ENCODE peak calls at places on chromosomes 2 and 18, in eight cellular contexts. V is K562, O is heart left ventricle, Q is adrenal gland, K is breast epithelium, I is Peyer's patch, E is sigmoid colon, T is uterus. A is an unnamed sample.

GRCh38 chr2:1553671-1554295 is 140.5 kb downstream of the TPO start:
- DNase-seq in O (no peak), K (peak), V (no peak), E (no peak), I (peak), Q (no peak), T (no peak), A (no peak)

GRCh38 chr18:37658894-37659293 is 93.3 kb upstream of the CELF4 start:
- DNase-seq in V (no peak), I (no peak), Q (no peak), O (no peak), K (no peak), T (no peak), E (no peak), A (no peak)

GRCh38 chr2:104249666-104250065 is 604.2 kb upstream of the POU3F3 start:
- DNase-seq in O (no peak), Q (no peak), E (no peak), T (no peak), V (no peak), I (no peak), K (no peak), A (no peak)

GRCh38 chr18:61628085-61628484 is 264.7 kb downstream of the RNF152 start:
- DNase-seq in E (no peak), K (no peak), Q (no peak), O (no peak), T (no peak), I (no peak), V (no peak), A (no peak)

GRCh38 chr2:134943540-134943939 is 24.9 kb downstream of the CCNT2 start:
- DNase-seq in V (no peak), O (no peak), K (no peak), E (no peak), Q (no peak), I (no peak), T (no peak), A (no peak)

GRCh38 chr2:86337235-86338099 is at the start of gene REEP1:
- DNase-seq in O (peak), Q (peak), I (peak), E (peak), T (no peak), K (no peak), V (no peak), A (peak)

GRCh38 chr18:61683856-61684255 is 209.0 kb downstream of the RNF152 start:
- DNase-seq in I (no peak), V (no peak), E (no peak), K (no peak), T (no peak), Q (no peak), O (no peak), A (no peak)

GRCh38 chr2:41774011-41774605 is 273.7 kb upstream of the PKDCC start:
- DNase-seq in I (no peak), O (no peak), V (no peak), T (no peak), K (no peak), Q (no peak), E (no peak), A (no peak)

GRCh38 chr2:160432633-160433032 is 61.0 kb downstream of the RBMS1 start:
- DNase-seq in V (no peak), Q (no peak), I (no peak), O (no peak), E (no peak), T (no peak), K (no peak), A (peak)

GRCh38 chr2:105405291-105405690 is 6.4 kb upstream of the FHL2 start:
- DNase-seq in E (no peak), T (no peak), O (no peak), I (no peak), Q (no peak), V (no peak), K (no peak), A (no peak)

GRCh38 chr2:171008550-171009205 is 79.6 kb downstream of the GORASP2 start:
- DNase-seq in Q (no peak), I (no peak), K (no peak), T (no peak), E (no peak), V (no peak), O (no peak), A (no peak)

GRCh38 chr2:197909377-197909776 is 105.0 kb downstream of the PLCL1 start:
- DNase-seq in Q (no peak), V (no peak), E (no peak), I (no peak), K (no peak), T (no peak), O (no peak), A (no peak)

DNA sequence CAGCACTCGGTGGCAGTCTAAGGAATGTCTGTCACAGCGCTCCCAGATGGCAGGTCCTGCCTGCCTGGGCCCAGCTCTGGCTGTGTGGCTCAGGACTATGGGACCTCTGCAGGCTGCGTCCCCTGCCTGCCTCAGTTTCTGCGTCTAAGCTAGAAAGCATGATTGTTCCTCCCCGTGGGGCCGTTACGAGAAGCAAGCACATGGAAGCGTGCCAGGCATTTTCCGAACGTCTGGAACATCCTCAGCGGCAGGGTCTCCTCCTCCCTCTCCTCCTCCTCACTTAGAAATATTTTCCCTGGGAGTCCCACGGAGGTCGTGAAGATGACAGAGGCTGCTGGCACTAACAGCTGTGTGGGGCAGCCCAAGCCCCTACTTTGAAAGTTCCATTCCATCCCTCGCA is 43.3 kb downstream of the LRRFIP1 start:
- DNase-seq in T (peak), O (peak), Q (no peak), V (no peak), I (no peak), K (no peak), E (peak), A (no peak)
- TF ChIP-seq POLR2A in T (no peak), O (no peak), Q (no peak), V (no peak), I (no peak), K (no peak), E (no peak), A (no peak)

DNA sequence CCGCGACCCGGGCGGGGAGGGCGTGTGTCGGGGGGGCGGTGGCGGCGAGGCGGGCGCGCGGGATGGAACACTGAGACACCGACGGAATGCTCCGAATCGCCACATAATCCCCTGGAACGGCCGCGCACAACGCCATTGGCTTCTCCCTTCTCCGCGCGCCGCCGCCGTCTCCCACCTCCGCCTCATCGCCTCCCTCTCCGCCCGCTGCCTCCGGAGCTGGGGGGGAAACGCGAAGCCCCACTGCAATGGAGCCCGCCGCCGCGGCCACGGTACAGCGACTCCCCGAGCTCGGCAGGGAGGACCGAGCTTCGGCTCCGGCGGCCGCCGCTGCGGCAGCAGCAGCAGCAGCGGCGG is at the start of gene PHLPP1:
- DNase-seq in O (no peak), E (no peak), V (no peak), K (no peak), Q (no peak), T (no peak), I (no peak), A (no peak)
- TF ChIP-seq POLR2A in O (peak), E (peak), V (peak), K (peak), Q (peak), T (peak), I (peak), A (no peak)

DNA sequence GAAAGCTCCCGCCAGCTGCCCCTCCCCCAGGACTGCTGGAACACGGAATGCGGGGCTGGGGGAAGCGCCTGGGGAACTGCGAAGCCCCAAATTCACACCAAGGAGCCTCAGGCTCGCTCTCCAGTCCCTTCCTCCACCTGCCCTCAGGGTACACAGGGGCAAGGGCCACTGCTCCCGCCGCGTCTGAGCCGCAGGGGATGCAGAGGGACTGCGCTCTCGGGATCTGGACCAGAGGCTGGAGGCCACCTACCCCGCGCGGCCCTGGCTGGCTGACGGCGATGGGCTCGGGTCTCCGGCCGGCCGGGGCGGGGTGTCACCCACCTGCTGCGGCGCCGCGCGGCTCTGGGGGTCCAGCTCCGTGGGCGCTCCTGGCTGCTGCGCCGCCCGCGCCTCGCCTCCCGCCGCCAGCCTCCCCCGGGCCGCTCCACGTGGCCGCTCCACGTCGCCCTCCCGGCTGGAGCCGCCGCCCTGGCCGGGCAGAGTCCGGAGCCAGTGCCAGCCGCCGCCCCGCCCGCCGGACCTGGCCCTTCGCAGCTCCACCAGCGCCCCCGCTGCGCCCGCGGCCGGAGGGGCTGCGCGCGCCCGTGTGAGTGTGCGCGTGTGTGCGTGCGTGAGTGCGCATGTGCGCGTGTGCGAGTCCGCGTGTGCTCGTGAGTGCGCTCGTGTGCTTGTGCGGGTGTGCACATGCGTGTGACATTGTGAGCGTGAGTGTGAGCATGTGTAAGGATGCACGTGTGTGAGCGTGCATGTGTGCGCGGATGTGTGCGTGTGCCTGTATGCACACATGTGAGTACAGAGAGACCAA is at the start of gene CGREF1:
- DNase-seq in T (no peak), E (no peak), O (no peak), I (peak), Q (no peak), V (no peak), K (no peak), A (peak)
- TF ChIP-seq POLR2A in T (no peak), E (no peak), O (no peak), I (no peak), Q (no peak), V (no peak), K (no peak), A (no peak)

GRCh38 chr18:31102941-31103340 is 720 bp upstream of the DSC2 start:
- DNase-seq in E (no peak), I (no peak), O (no peak), T (no peak), K (no peak), V (no peak), Q (no peak), A (no peak)

GRCh38 chr18:31101148-31102019 is 837 bp downstream of the DSC2 start:
- DNase-seq in V (peak), O (peak), K (peak), T (peak), E (peak), Q (peak), I (peak), A (peak)

GRCh38 chr18:31100598-31101147 is 1.5 kb downstream of the DSC2 start:
- DNase-seq in I (peak), Q (peak), O (peak), T (no peak), V (peak), K (peak), E (no peak), A (no peak)

GRCh38 chr18:31103423-31103822 is 1.2 kb upstream of the DSC2 start:
- DNase-seq in E (no peak), I (no peak), V (no peak), Q (no peak), K (no peak), O (no peak), T (no peak), A (no peak)

GRCh38 chr18:31102020-31102684 is at the start of gene DSC2:
- DNase-seq in E (no peak), T (no peak), Q (peak), V (peak), O (peak), I (peak), K (peak), A (peak)
- TF ChIP-seq POLR2A in E (no peak), T (no peak), Q (no peak), V (no peak), O (no peak), I (peak), K (no peak), A (no peak)

GRCh38 chr2:30150786-30151185 is 4.0 kb downstream of the YPEL5 start:
- DNase-seq in K (no peak), V (no peak), T (no peak), E (no peak), Q (no peak), O (no peak), I (no peak), A (no peak)

GRCh38 chr2:30148850-30149249 is 2.0 kb downstream of the YPEL5 start:
- DNase-seq in K (no peak), V (no peak), I (no peak), T (no peak), O (no peak), Q (no peak), E (no peak), A (no peak)

GRCh38 chr2:30147715-30148611 is 1.2 kb downstream of the YPEL5 start:
- DNase-seq in V (peak), O (peak), Q (peak), I (peak), K (peak), T (peak), E (peak), A (peak)

GRCh38 chr2:30149976-30150375 is 3.2 kb downstream of the YPEL5 start:
- DNase-seq in T (no peak), Q (no peak), I (no peak), V (no peak), O (no peak), E (no peak), K (no peak), A (no peak)

DNA sequence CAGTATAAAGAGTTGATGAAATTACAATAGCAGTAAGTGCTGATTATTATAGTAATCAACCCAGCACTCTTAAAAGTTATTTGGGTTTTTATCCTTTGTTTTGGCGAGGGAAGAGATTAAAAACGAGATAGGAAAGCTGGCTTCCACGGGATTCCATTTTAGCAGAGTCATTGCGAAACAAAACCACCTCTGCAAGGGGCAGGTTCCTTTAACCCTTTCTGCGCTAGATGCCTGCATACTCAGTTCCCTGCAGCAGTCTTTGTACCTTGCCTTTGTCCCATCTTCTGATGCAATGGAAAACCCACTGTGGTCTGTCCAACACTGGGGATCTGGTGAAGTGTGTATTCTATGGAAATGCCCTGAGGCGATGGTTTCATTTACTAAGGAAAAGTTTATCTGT is 2.7 kb downstream of the YPEL5 start:
- DNase-seq in E (no peak), Q (no peak), T (no peak), V (no peak), O (no peak), K (no peak), I (no peak), A (no peak)
- TF ChIP-seq POLR2A in E (no peak), Q (no peak), T (no peak), V (no peak), O (no peak), K (no peak), I (no peak), A (no peak)

GRCh38 chr18:2908946-2909335 is 62.1 kb downstream of the EMILIN2 start:
- DNase-seq in T (peak), O (no peak), I (no peak), K (no peak), V (no peak), E (no peak), Q (no peak), A (no peak)

GRCh38 chr18:2908166-2908945 is 61.5 kb downstream of the EMILIN2 start:
- DNase-seq in I (no peak), E (no peak), T (peak), Q (no peak), K (no peak), O (no peak), V (no peak), A (no peak)

GRCh38 chr18:2905802-2906521 is 59.2 kb downstream of the EMILIN2 start:
- DNase-seq in I (peak), Q (peak), T (peak), O (peak), K (no peak), V (no peak), E (peak), A (peak)

GRCh38 chr18:2907459-2908145 is 60.8 kb downstream of the EMILIN2 start:
- DNase-seq in E (no peak), Q (no peak), O (no peak), K (no peak), T (no peak), V (no peak), I (no peak), A (no peak)

DNA sequence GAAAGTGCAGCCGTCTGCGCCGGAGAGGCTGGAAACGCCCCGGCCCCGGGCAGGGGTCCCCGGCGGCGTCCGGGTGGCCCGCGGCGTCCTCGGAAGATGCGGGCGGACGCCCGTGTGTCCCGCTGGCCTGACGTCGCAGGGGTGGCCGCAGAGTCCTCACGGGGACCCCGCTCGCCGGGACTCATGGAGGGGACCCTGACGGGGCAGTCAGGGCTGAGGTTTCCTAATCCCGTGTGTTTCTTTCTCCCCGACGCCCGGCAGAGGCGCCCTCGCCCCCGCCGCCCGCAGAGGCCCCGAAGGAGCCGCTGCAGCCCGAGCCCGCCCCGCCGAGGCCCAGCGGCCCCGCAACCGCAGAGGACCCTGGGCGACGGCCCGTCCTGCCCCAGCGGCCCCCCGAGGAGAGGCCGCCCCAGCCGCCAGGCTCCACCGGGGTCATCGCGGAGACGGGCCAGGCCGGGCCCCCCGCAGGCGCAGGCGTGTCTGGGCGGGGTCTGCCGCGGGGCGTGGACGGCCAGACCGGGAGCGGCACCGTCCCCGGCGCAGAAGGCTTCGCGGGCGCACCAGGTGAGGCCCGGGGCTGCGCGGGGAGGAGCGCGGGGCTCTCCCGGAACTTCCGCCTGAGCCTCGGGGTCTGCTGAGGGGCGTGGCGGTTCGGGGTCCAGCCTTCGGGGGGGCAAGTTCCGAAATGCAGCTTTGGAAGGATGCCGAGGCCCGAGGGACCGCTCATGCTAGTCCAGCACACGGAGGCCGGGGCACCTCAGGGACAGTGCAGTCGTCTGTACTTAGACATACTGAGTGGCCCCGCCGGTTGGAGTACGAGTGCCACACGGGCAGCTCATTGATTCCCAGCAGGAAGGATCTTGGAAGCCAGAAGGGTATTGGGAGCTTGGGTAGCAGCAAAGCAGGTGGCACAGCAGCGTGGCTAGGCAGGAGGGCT is 60.0 kb downstream of the EMILIN2 start:
- DNase-seq in Q (peak), T (peak), I (peak), K (no peak), E (no peak), O (peak), V (peak), A (no peak)
- TF ChIP-seq POLR2A in Q (no peak), T (no peak), I (peak), K (no peak), E (no peak), O (no peak), V (no peak), A (no peak)

GRCh38 chr2:66251520-66251919 is 183.4 kb upstream of the MEIS1 start:
- DNase-seq in V (no peak), O (no peak), E (no peak), T (no peak), K (no peak), I (no peak), Q (no peak), A (no peak)

GRCh38 chr2:66252002-66252545 is 182.9 kb upstream of the MEIS1 start:
- DNase-seq in V (no peak), T (no peak), E (no peak), K (no peak), O (no peak), I (no peak), Q (no peak), A (no peak)

GRCh38 chr2:66255136-66255535 is 179.8 kb upstream of the MEIS1 start:
- DNase-seq in I (no peak), V (no peak), T (no peak), Q (no peak), E (no peak), O (no peak), K (no peak), A (no peak)

DNA sequence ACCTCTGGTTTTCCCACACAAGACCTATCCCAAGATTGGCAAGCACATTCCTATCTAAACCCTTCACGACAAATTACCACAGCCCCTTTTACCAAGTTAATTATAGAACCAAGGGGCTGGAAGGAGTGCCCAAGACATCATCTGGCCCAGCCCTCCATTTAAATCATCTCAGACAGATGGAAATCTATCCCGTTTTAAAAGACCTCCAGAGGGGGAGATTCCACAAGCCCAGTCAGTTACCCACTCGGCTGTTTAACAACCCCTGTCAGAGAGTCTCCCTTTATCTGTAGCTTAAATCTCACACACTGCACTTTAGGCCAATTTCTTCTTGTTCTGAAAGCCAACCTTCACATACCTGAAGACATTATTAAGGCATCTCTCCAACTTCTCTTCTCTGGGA is 179.1 kb upstream of the MEIS1 start:
- DNase-seq in T (no peak), I (no peak), O (no peak), E (no peak), Q (no peak), V (no peak), K (no peak), A (no peak)
- TF ChIP-seq POLR2A in T (no peak), I (no peak), O (no peak), E (no peak), Q (no peak), V (no peak), K (no peak), A (no peak)

A was measured in stomach.